ENCODE peak calls at places on chromosome 3, in four cellular contexts. I, Y, N and O are unnamed samples.

GRCh38 chr3:116707531-116707930 is 2.0 kb upstream of the TUSC7 start:
- DNase-seq in Y (no peak), I (no peak), N (no peak), O (no peak)

GRCh38 chr3:120182613-120183524 is 88.6 kb upstream of the GSK3B start:
- DNase-seq in I (peak), N (no peak), Y (no peak), O (no peak)

GRCh38 chr3:72185549-72186484 is 400.9 kb upstream of the PROK2 start:
- DNase-seq in I (peak), Y (peak), N (no peak), O (no peak)

GRCh38 chr3:94167796-94168195 is 104.9 kb downstream of the NSUN3 start:
- DNase-seq in Y (no peak), N (no peak), I (no peak), O (no peak)

GRCh38 chr3:127915115-127915936 is at the start of gene KBTBD12:
- DNase-seq in N (no peak), I (no peak), Y (no peak), O (no peak)

GRCh38 chr3:74314696-74315095 is 299.8 kb downstream of the CNTN3 start:
- DNase-seq in I (no peak), N (no peak), Y (no peak), O (no peak)

GRCh38 chr3:50450135-50450911 is 53.1 kb downstream of the CACNA2D2 start:
- DNase-seq in Y (peak), I (no peak), N (no peak), O (no peak)

GRCh38 chr3:141960731-141961130 is 84.3 kb downstream of the ATP1B3 start:
- DNase-seq in N (no peak), I (no peak), Y (no peak), O (no peak)

GRCh38 chr3:69881756-69882428 is 117.6 kb upstream of the SAMMSON start:
- DNase-seq in Y (no peak), I (no peak), N (no peak), O (no peak)

GRCh38 chr3:132569153-132569552 is 27.9 kb upstream of the ACKR4 start:
- DNase-seq in N (no peak), Y (no peak), I (no peak), O (no peak)

GRCh38 chr3:42205800-42206514 is 60.0 kb downstream of the CCK start:
- DNase-seq in I (no peak), N (peak), Y (no peak), O (no peak)

GRCh38 chr3:183555541-183556081 is at the start of gene KLHL6:
- DNase-seq in Y (no peak), I (peak), N (peak), O (no peak)

GRCh38 chr3:161893972-161894371 is 397.4 kb downstream of the OTOL1 start:
- DNase-seq in N (no peak), Y (no peak), I (no peak), O (no peak)

GRCh38 chr3:140290105-140290504 is 355.1 kb downstream of the CLSTN2 start:
- DNase-seq in N (no peak), Y (no peak), I (no peak), O (no peak)

GRCh38 chr3:181859518-181859917 is 147.8 kb downstream of the SOX2 start:
- DNase-seq in I (no peak), N (no peak), Y (no peak), O (no peak)

GRCh38 chr3:30203301-30203700 is 403.1 kb upstream of the TGFBR2 start:
- DNase-seq in Y (no peak), I (no peak), N (no peak), O (no peak)

GRCh38 chr3:50323092-50323600 is 601 bp upstream of the HYAL2 start:
- DNase-seq in N (no peak), I (no peak), Y (no peak), O (no peak)

GRCh38 chr3:127131625-127132170 is 61.2 kb upstream of the PRR23E start:
- DNase-seq in I (no peak), Y (no peak), N (no peak), O (no peak)

GRCh38 chr3:13644341-13645082 is 95.6 kb downstream of the FBLN2 start:
- DNase-seq in I (no peak), N (no peak), Y (no peak), O (no peak)

GRCh38 chr3:197001106-197001971 is 28.3 kb downstream of the MELTF start:
- DNase-seq in N (no peak), I (no peak), Y (no peak), O (no peak)

GRCh38 chr3:38458796-38459498 is 5.3 kb downstream of the ACVR2B start:
- DNase-seq in Y (no peak), I (no peak), N (no peak), O (no peak)

GRCh38 chr3:19792388-19792787 is 141.6 kb downstream of the EFHB start:
- DNase-seq in N (no peak), Y (no peak), I (no peak), O (no peak)

GRCh38 chr3:107813066-107813465 is 277.8 kb downstream of the CD47 start:
- DNase-seq in N (no peak), Y (no peak), I (no peak), O (no peak)

GRCh38 chr3:10778492-10779292 is 37.3 kb upstream of the SLC6A11 start:
- DNase-seq in N (no peak), I (no peak), Y (no peak), O (no peak)

GRCh38 chr3:61954097-61954528 is 392.7 kb downstream of the PTPRG start:
- DNase-seq in N (no peak), Y (no peak), I (no peak), O (no peak)

GRCh38 chr3:193207290-193207689 is 33.7 kb upstream of the PLAAT1 start:
- DNase-seq in N (no peak), Y (no peak), I (no peak), O (no peak)

GRCh38 chr3:52053307-52054304 is 2.8 kb downstream of the DUSP7 start:
- DNase-seq in Y (no peak), N (peak), I (peak), O (no peak)
- TF ChIP-seq FOXK2 in Y (no peak), N (no peak), I (no peak), O (no peak)

GRCh38 chr3:102068736-102069135 is 219.4 kb downstream of the NFKBIZ start:
- DNase-seq in I (no peak), N (no peak), Y (no peak), O (no peak)

GRCh38 chr3:102063572-102063971 is 214.3 kb downstream of the NFKBIZ start:
- DNase-seq in Y (no peak), N (no peak), I (no peak), O (no peak)

GRCh38 chr3:102066470-102066869 is 217.2 kb downstream of the NFKBIZ start:
- DNase-seq in N (no peak), I (no peak), Y (no peak), O (no peak)

GRCh38 chr3:102068327-102068726 is 219.0 kb downstream of the NFKBIZ start:
- DNase-seq in Y (no peak), N (no peak), I (no peak), O (no peak)

DNA sequence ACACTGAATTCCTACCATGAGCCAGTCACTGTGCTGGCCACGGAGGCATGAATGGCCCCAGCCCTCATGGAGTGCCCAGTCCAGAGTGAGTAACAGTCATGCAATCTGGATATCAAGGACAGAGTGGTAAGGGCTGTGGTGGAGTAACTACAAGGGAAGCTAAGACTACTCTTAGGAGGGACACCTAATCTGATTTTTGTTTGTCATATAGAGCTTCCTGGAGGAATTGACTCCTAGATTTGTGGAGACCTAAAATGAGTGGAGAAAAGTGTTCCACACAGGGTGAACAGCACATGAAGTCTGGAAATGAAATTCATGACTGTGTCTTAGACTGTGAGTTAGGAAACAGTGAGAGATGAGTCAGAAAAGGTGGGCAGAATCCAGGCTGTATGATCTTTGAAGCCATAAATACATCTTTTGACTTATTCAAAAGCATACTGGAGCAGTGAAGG is 219.9 kb downstream of the NFKBIZ start:
- DNase-seq in Y (no peak), N (no peak), I (no peak), O (no peak)
- TF ChIP-seq FOXK2 in Y (no peak), N (no peak), I (no peak), O (no peak)

GRCh38 chr3:187719628-187720336 is 17.4 kb upstream of the RTP2 start:
- DNase-seq in N (no peak), I (no peak), Y (peak), O (no peak)

GRCh38 chr3:187713504-187713903 is 11.1 kb upstream of the RTP2 start:
- DNase-seq in Y (peak), N (no peak), I (peak), O (no peak)

GRCh38 chr3:187718802-187719201 is 16.4 kb upstream of the RTP2 start:
- DNase-seq in I (no peak), Y (no peak), N (no peak), O (no peak)

GRCh38 chr3:187717572-187717971 is 15.2 kb upstream of the RTP2 start:
- DNase-seq in Y (no peak), I (no peak), N (no peak), O (no peak)

DNA sequence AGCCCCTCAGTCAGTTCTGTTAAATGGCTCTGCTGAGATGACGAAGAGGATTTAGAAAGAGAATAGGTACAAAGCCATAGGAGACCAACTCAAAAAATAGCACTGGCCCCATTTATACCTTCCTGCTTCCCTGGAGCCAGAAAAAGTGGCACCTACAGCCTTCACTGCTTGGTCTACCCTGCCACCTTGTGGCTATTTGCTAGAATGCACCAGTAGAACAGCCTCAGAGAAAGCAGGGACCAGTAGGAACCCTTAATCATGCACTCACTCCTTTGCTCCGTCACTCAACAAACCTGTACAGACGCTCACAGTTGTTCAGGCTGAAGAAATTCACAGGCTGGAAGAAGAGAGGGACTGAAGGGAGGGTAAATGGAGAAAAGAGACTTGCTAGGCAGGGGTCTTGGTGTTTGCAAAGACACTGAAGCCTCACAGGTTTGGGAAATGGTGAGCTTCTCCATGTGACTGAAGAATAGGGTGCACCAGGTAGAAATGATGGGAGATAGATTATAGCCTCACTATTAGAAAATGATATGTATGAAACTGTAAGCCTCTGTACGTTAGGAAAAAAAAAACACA is 12.1 kb upstream of the RTP2 start:
- DNase-seq in I (peak), Y (peak), N (no peak), O (peak)
- TF ChIP-seq FOXK2 in I (no peak), Y (no peak), N (no peak), O (no peak)

DNA sequence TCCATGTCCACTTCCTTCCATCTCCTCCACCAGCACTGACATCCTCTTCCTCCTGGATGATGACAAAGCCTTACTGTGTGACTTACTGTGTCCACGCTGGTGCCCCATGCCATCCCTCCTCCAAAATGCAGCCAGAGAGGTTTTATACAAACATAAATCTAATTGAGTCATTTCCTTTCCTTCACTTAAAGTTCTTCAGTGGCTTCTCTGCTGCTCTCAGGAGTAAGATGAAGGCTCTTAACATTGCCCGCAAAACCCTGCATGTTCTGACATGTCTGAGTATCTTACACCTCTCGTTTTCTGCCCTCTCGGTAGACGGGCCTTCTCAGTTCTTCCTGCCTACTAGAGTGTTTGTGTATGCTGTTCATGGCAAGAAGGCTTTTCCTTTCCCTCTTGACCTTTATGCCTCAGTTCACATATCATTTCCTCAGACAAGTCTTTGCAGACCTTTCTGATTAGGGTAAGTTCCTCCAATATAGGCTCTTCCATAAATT is 175.5 kb downstream of the CFAP20DC start:
- DNase-seq in I (no peak), N (peak), Y (no peak), O (no peak)
- TF ChIP-seq FOXK2 in I (no peak), N (no peak), Y (no peak), O (no peak)

GRCh38 chr3:170233532-170233931 is 11.3 kb downstream of the PRKCI start:
- DNase-seq in Y (peak), N (no peak), I (no peak), O (no peak)
- TF ChIP-seq FOXK2 in Y (no peak), N (no peak), I (no peak), O (no peak)

GRCh38 chr3:77042892-77043291 is 3.0 kb downstream of the ROBO2 start:
- DNase-seq in N (no peak), Y (no peak), I (no peak), O (peak)
- TF ChIP-seq FOXK2 in N (no peak), Y (no peak), I (no peak), O (no peak)